ENCODE peak calls at places on chromosome 5, in ten cellular contexts. F, X, S, N, M, J, K, W, E and O are unnamed samples.

GRCh38 chr5:103582364-103582763 is 19.8 kb upstream of the NUDT12 start:
- DNase-seq in F (no peak), X (peak; percentile 18), S (peak; percentile 42), N (no peak), M (peak; percentile 41), J (no peak), K (peak; percentile 52), W (no peak), E (peak; percentile 69), O (no peak)

GRCh38 chr5:23027830-23028229 is 174.7 kb upstream of the CDH12 start:
- DNase-seq in F (no peak), X (no peak), S (no peak), N (no peak), M (no peak), J (no peak), K (no peak), W (no peak), E (no peak), O (no peak)

GRCh38 chr5:375921-376871 is 54.7 kb downstream of the AHRR start:
- DNase-seq in F (no peak), X (no peak), S (peak; percentile 3), N (no peak), M (no peak), J (no peak), K (no peak), W (no peak), E (no peak), O (peak; percentile 53)

GRCh38 chr5:90050135-90050534 is 359.4 kb downstream of the CETN3 start:
- DNase-seq in F (no peak), X (no peak), S (no peak), N (no peak), M (peak; percentile 1), J (peak; percentile 10), K (no peak), W (no peak), E (peak; percentile 1), O (no peak)

GRCh38 chr5:142512680-142513042 is 173.2 kb downstream of the FGF1 start:
- DNase-seq in F (peak; percentile 4), X (no peak), S (no peak), N (no peak), M (no peak), J (no peak), K (no peak), W (no peak), E (no peak), O (no peak)

GRCh38 chr5:54443264-54443663 is 12.2 kb upstream of the HSPB3 start:
- DNase-seq in F (no peak), X (no peak), S (no peak), N (no peak), M (peak; percentile 45), J (no peak), K (peak; percentile 18), W (no peak), E (peak; percentile 69), O (no peak)

GRCh38 chr5:134111741-134112647 is 2.5 kb upstream of the TCF7 start:
- DNase-seq in F (no peak), X (no peak), S (peak; percentile 78), N (no peak), M (peak; percentile 72), J (no peak), K (no peak), W (peak; percentile 72), E (no peak), O (no peak)

GRCh38 chr5:7805379-7805778 is 45.6 kb downstream of the CFAP90 start:
- DNase-seq in F (no peak), X (no peak), S (no peak), N (no peak), M (peak; percentile 36), J (no peak), K (peak; percentile 49), W (no peak), E (no peak), O (no peak)

GRCh38 chr5:113147088-113147487 is 170.5 kb downstream of the DCP2 start:
- DNase-seq in F (no peak), X (no peak), S (no peak), N (no peak), M (no peak), J (no peak), K (no peak), W (no peak), E (no peak), O (no peak)

GRCh38 chr5:129063483-129064136 is 30.9 kb upstream of the ISOC1 start:
- DNase-seq in F (no peak), X (peak; percentile 1), S (no peak), N (no peak), M (no peak), J (no peak), K (no peak), W (no peak), E (no peak), O (no peak)

GRCh38 chr5:83718195-83718825 is 2.3 kb downstream of the HAPLN1 start:
- DNase-seq in F (no peak), X (peak; percentile 60), S (peak; percentile 33), N (no peak), M (peak; percentile 73), J (no peak), K (peak; percentile 48), W (peak; percentile 8), E (peak; percentile 85), O (no peak)

GRCh38 chr5:95715799-95716461 is 15.2 kb upstream of the RHOBTB3 start:
- DNase-seq in F (no peak), X (no peak), S (no peak), N (no peak), M (peak; percentile 50), J (no peak), K (no peak), W (no peak), E (no peak), O (no peak)

GRCh38 chr5:157487358-157487757 is 27.3 kb downstream of the NIPAL4 start:
- DNase-seq in F (no peak), X (no peak), S (no peak), N (no peak), M (peak; percentile 74), J (no peak), K (no peak), W (no peak), E (no peak), O (no peak)

GRCh38 chr5:105817416-105817815 is 1853.3 kb downstream of the EFNA5 start:
- DNase-seq in F (no peak), X (no peak), S (no peak), N (no peak), M (no peak), J (no peak), K (no peak), W (no peak), E (no peak), O (no peak)

GRCh38 chr5:105752801-105753200 is 1917.9 kb downstream of the EFNA5 start:
- DNase-seq in F (no peak), X (no peak), S (no peak), N (no peak), M (no peak), J (no peak), K (no peak), W (no peak), E (no peak), O (no peak)

GRCh38 chr5:151295138-151295537 is 8.4 kb downstream of the SLC36A3 start:
- DNase-seq in F (no peak), X (no peak), S (no peak), N (no peak), M (no peak), J (no peak), K (no peak), W (no peak), E (no peak), O (no peak)

GRCh38 chr5:178895615-178896571 is at the start of gene ZFP2:
- DNase-seq in F (no peak), X (peak; percentile 45), S (peak; percentile 48), N (peak; percentile 4), M (no peak), J (peak; percentile 29), K (peak; percentile 70), W (peak; percentile 22), E (peak; percentile 81), O (peak; percentile 71)

GRCh38 chr5:119743927-119744326 is 114.6 kb downstream of the FAM170A start:
- DNase-seq in F (no peak), X (no peak), S (peak; percentile 22), N (no peak), M (peak; percentile 71), J (no peak), K (peak; percentile 54), W (no peak), E (peak; percentile 67), O (no peak)

GRCh38 chr5:59361454-59361853 is 532.1 kb downstream of the PDE4D start:
- DNase-seq in F (no peak), X (no peak), S (no peak), N (no peak), M (no peak), J (no peak), K (no peak), W (no peak), E (no peak), O (no peak)

GRCh38 chr5:87649455-87649854 is 236.7 kb upstream of the CCNH start:
- DNase-seq in F (no peak), X (no peak), S (no peak), N (no peak), M (no peak), J (no peak), K (no peak), W (no peak), E (no peak), O (no peak)

GRCh38 chr5:143135832-143136551 is 267.5 kb downstream of the NR3C1 start:
- DNase-seq in F (no peak), X (no peak), S (no peak), N (no peak), M (no peak), J (no peak), K (no peak), W (no peak), E (peak; percentile 67), O (no peak)

GRCh38 chr5:96661101-96661840 is 905 bp upstream of the CAST start:
- DNase-seq in F (no peak), X (no peak), S (peak; percentile 61), N (peak; percentile 16), M (peak; percentile 74), J (no peak), K (no peak), W (peak; percentile 50), E (peak; percentile 16), O (no peak)